ENCODE peak calls at places on chromosomes 3 and 15, in ten cellular contexts. Z is NCI-H460, O is right cardiac atrium, F is GM23248, S is HT-29, P is endothelial cell, D is BJ, H is mesendoderm, U is mesothelial cell of epicardium, Q is NCI-H1694 treated with DMSO at 0.1 percent for 48 hours. W is an unnamed sample.

GRCh38 chr3:53624467-53624866 is 130.1 kb downstream of the CACNA1D start:
- DNase-seq in Z (no peak), O (no peak), F (no peak), S (no peak), P (no peak), D (no peak), H (no peak), U (no peak), Q (no peak), W (no peak)

GRCh38 chr15:33618300-33618699 is 307.5 kb downstream of the RYR3 start:
- DNase-seq in Z (no peak), O (no peak), F (no peak), S (no peak), P (no peak), D (no peak), H (no peak), U (no peak), Q (no peak), W (no peak)

GRCh38 chr3:149401215-149401925 is 23.9 kb upstream of the TM4SF1 start:
- DNase-seq in Z (peak; percentile 50), O (no peak), F (peak; percentile 48), S (peak; percentile 97), P (no peak), D (no peak), H (no peak), U (no peak), Q (no peak), W (no peak)

GRCh38 chr3:100993309-100993708 is at the start of gene ABI3BP:
- DNase-seq in Z (peak; percentile 12), O (peak; percentile 82), F (peak; percentile 95), S (no peak), P (peak; percentile 6), D (peak; percentile 44), H (peak; percentile 36), U (peak; percentile 29), Q (no peak), W (no peak)

GRCh38 chr3:1710663-1711062 is 388.0 kb upstream of the CNTN4 start:
- DNase-seq in Z (no peak), O (no peak), F (no peak), S (no peak), P (no peak), D (no peak), H (no peak), U (no peak), Q (no peak), W (no peak)

GRCh38 chr15:63186065-63186464 is 3.3 kb upstream of the RAB8B start:
- DNase-seq in Z (peak; percentile 12), O (no peak), F (peak; percentile 78), S (no peak), P (no peak), D (peak; percentile 62), H (no peak), U (no peak), Q (no peak), W (peak; percentile 67)

GRCh38 chr3:82807781-82808180 is 1046.3 kb upstream of the GBE1 start:
- DNase-seq in Z (no peak), O (no peak), F (no peak), S (no peak), P (no peak), D (no peak), H (no peak), U (no peak), Q (no peak), W (no peak)

GRCh38 chr15:78092111-78093041 is at the start of gene SH2D7:
- DNase-seq in Z (no peak), O (no peak), F (no peak), S (no peak), P (no peak), D (no peak), H (no peak), U (no peak), Q (no peak), W (no peak)

GRCh38 chr3:111801697-111802655 is 57.1 kb upstream of the PHLDB2 start:
- DNase-seq in Z (peak; percentile 54), O (no peak), F (peak; percentile 97), S (no peak), P (no peak), D (peak; percentile 77), H (no peak), U (no peak), Q (no peak), W (peak; percentile 84)

GRCh38 chr3:127670761-127671522 is 1.8 kb upstream of the ABTB1 start:
- DNase-seq in Z (no peak), O (no peak), F (no peak), S (no peak), P (no peak), D (no peak), H (no peak), U (no peak), Q (no peak), W (no peak)